ENCODE peak calls at places on chromosome 19, in seven cellular contexts. P is KG1, C is C1 segment of cervical spinal cord, T is Daoy, X is PC-3, L is neuronal stem cell, U is lower leg skin. O is an unnamed sample.
A peak's percentile ranks its signal among the peaks of the same experiment; 100 is the strongest.

GRCh38 chr19:662207-662961 is 630 bp downstream of the RNF126 start:
- DNase-seq in P (no peak), C (no peak), T (peak; percentile 76), X (peak; percentile 38), L (no peak), U (no peak), O (peak; percentile 79)

GRCh38 chr19:50318438-50318837 is 10.7 kb downstream of the KCNC3 start:
- DNase-seq in P (no peak), C (no peak), T (no peak), X (no peak), L (no peak), U (no peak), O (no peak)

GRCh38 chr19:6233827-6234511 is 45.8 kb downstream of the MLLT1 start:
- DNase-seq in P (no peak), C (no peak), T (no peak), X (no peak), L (no peak), U (peak; percentile 89), O (peak; percentile 91)

GRCh38 chr19:47786566-47786965 is 8.1 kb downstream of the SELENOW start:
- DNase-seq in P (no peak), C (no peak), T (no peak), X (no peak), L (no peak), U (no peak), O (no peak)

GRCh38 chr19:51018745-51019543 is 565 bp downstream of the KLK10 start:
- DNase-seq in P (no peak), C (no peak), T (peak; percentile 54), X (no peak), L (no peak), U (no peak), O (no peak)

GRCh38 chr19:17108453-17108784 is 32.8 kb downstream of the MYO9B start:
- DNase-seq in P (no peak), C (no peak), T (no peak), X (no peak), L (no peak), U (no peak), O (no peak)

GRCh38 chr19:38183227-38183914 is 40.7 kb downstream of the DPF1 start:
- DNase-seq in P (no peak), C (no peak), T (no peak), X (no peak), L (peak; percentile 60), U (no peak), O (no peak)

GRCh38 chr19:17687141-17687856 is 855 bp downstream of the UNC13A start:
- DNase-seq in P (no peak), C (no peak), T (no peak), X (no peak), L (no peak), U (no peak), O (no peak)

GRCh38 chr19:4678881-4679379 is 8.8 kb upstream of the MYDGF start:
- DNase-seq in P (no peak), C (no peak), T (peak; percentile 29), X (peak; percentile 31), L (no peak), U (no peak), O (no peak)

GRCh38 chr19:46115396-46116109 is 8.9 kb downstream of the IGFL3 start:
- DNase-seq in P (no peak), C (no peak), T (peak; percentile 89), X (peak; percentile 85), L (no peak), U (no peak), O (no peak)

GRCh38 chr19:2273356-2274184 is 8.4 kb downstream of the PEAK3 start:
- DNase-seq in P (no peak), C (peak; percentile 21), T (peak; percentile 79), X (peak; percentile 66), L (peak; percentile 80), U (peak; percentile 94), O (peak; percentile 90)

GRCh38 chr19:17889609-17890214 is 18.0 kb downstream of the SLC5A5 start:
- DNase-seq in P (peak; percentile 10), C (no peak), T (peak; percentile 51), X (peak; percentile 67), L (peak; percentile 67), U (no peak), O (no peak)

GRCh38 chr19:42301646-42302204 is at the start of gene PRR19:
- DNase-seq in P (no peak), C (no peak), T (no peak), X (no peak), L (no peak), U (no peak), O (no peak)